ENCODE peak calls at places on chromosomes 2 and 18, in ten cellular contexts. J, Y, N, O, A, M, H, S, E and I are unnamed samples.

GRCh38 chr2:222730346-222731065 is 59.0 kb downstream of the MOGAT1 start:
- DNase-seq in J (no peak), Y (no peak), N (no peak), O (no peak), A (no peak), M (no peak), H (no peak), S (no peak), E (no peak), I (no peak)

GRCh38 chr2:208253518-208254117 is 1.3 kb downstream of the IDH1 start:
- DNase-seq in J (no peak), Y (no peak), N (no peak), O (no peak), A (no peak), M (no peak), H (no peak), S (no peak), E (no peak), I (no peak)

GRCh38 chr2:119734051-119734450 is 25.7 kb upstream of the PTPN4 start:
- DNase-seq in J (no peak), Y (no peak), N (no peak), O (no peak), A (no peak), M (no peak), H (no peak), S (no peak), E (no peak), I (no peak)

GRCh38 chr2:201070966-201071304 is 536 bp downstream of the HYCC2 start:
- DNase-seq in J (no peak), Y (no peak), N (no peak), O (no peak), A (no peak), M (no peak), H (no peak), S (no peak), E (no peak), I (peak; percentile 13)

GRCh38 chr2:241009601-241010530 is 11.4 kb downstream of the SNED1 start:
- DNase-seq in J (no peak), Y (peak; percentile 60), N (peak; percentile 69), O (peak; percentile 66), A (peak; percentile 41), M (peak; percentile 17), H (no peak), S (peak; percentile 81), E (peak; percentile 79), I (peak; percentile 94)

GRCh38 chr2:105671156-105671555 is 73.6 kb upstream of the NCK2 start:
- DNase-seq in J (no peak), Y (no peak), N (peak; percentile 34), O (no peak), A (no peak), M (no peak), H (no peak), S (peak; percentile 86), E (peak; percentile 80), I (no peak)

GRCh38 chr2:200040251-200040650 is 84.9 kb downstream of the MAIP1 start:
- DNase-seq in J (no peak), Y (no peak), N (no peak), O (no peak), A (no peak), M (no peak), H (no peak), S (no peak), E (no peak), I (no peak)

GRCh38 chr2:42844901-42845685 is 52.7 kb upstream of the HAAO start:
- DNase-seq in J (no peak), Y (peak; percentile 74), N (peak; percentile 57), O (no peak), A (peak; percentile 93), M (no peak), H (no peak), S (no peak), E (peak; percentile 68), I (no peak)

GRCh38 chr18:47206945-47207637 is 30.9 kb upstream of the IER3IP1 start:
- DNase-seq in J (no peak), Y (no peak), N (no peak), O (no peak), A (no peak), M (no peak), H (no peak), S (no peak), E (no peak), I (no peak)

GRCh38 chr2:189285962-189286648 is 106.5 kb upstream of the COL5A2 start:
- DNase-seq in J (no peak), Y (peak; percentile 59), N (no peak), O (no peak), A (peak; percentile 89), M (no peak), H (no peak), S (no peak), E (no peak), I (no peak)

GRCh38 chr18:75538727-75539126 is 111.2 kb upstream of the SMIM21 start:
- DNase-seq in J (no peak), Y (no peak), N (no peak), O (no peak), A (peak; percentile 67), M (no peak), H (no peak), S (no peak), E (no peak), I (no peak)

GRCh38 chr2:169141713-169142352 is 72.5 kb downstream of the DHRS9 start:
- DNase-seq in J (peak; percentile 56), Y (peak; percentile 75), N (peak; percentile 80), O (no peak), A (no peak), M (peak; percentile 41), H (peak; percentile 55), S (no peak), E (no peak), I (peak; percentile 48)

GRCh38 chr18:54247488-54248175 is 21.7 kb upstream of the POLI start:
- DNase-seq in J (no peak), Y (no peak), N (no peak), O (no peak), A (no peak), M (no peak), H (no peak), S (no peak), E (no peak), I (no peak)

GRCh38 chr2:134389331-134389835 is 135.5 kb downstream of the MGAT5 start:
- DNase-seq in J (no peak), Y (no peak), N (no peak), O (no peak), A (no peak), M (no peak), H (no peak), S (no peak), E (no peak), I (no peak)

GRCh38 chr2:215410932-215411285 is 25.0 kb downstream of the FN1 start:
- DNase-seq in J (no peak), Y (no peak), N (no peak), O (no peak), A (peak; percentile 90), M (no peak), H (no peak), S (no peak), E (no peak), I (no peak)
- H3K36me3 ChIP-seq in J (no peaks in the 10 kb centered on the region), Y (peaks cover 6% of the 10 kb centered on the region), N (no peaks in the 10 kb centered on the region), O (peaks cover 80% of the 10 kb centered on the region), A (peaks cover 29% of the 10 kb centered on the region), M (no peaks in the 10 kb centered on the region), H (peaks cover 24% of the 10 kb centered on the region), S (peaks cover 26% of the 10 kb centered on the region), E (peaks cover 89% of the 10 kb centered on the region), I (peaks cover 12% of the 10 kb centered on the region)

GRCh38 chr18:60322591-60322990 is 50.0 kb downstream of the MC4R start:
- DNase-seq in J (no peak), Y (no peak), N (no peak), O (no peak), A (no peak), M (no peak), H (no peak), S (no peak), E (no peak), I (no peak)

GRCh38 chr18:60319129-60319528 is 53.4 kb downstream of the MC4R start:
- DNase-seq in J (no peak), Y (no peak), N (no peak), O (no peak), A (no peak), M (no peak), H (no peak), S (no peak), E (no peak), I (no peak)
- H3K4me3 ChIP-seq in J (no peak overlapping the region), Y (no peak overlapping the region), N (no peak overlapping the region), O (no peak overlapping the region), A (no peak overlapping the region), M (no peak overlapping the region), H (no peak overlapping the region), S (no peak overlapping the region), E (no peak overlapping the region), I (no peak overlapping the region)

DNA sequence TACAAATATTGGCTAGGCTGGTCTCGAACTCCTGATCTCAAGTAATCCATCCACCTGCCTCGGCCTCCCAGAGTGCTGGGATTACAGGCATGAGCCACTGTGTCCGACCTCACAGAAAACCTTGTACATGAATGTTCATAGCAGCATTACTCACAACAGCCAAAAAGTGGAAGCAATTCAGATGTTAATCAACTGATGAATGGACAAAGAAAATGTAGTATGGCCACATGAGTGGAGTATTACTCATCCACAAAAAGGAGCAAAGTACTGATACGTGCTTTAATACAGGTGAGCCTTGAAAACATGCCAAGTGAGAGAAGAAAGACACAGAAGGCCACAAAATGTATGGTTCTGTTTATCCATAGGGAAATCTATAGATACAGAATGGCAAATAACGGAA is 20.6 kb downstream of the CEP192 start:
- DNase-seq in J (no peak), Y (no peak), N (no peak), O (no peak), A (no peak), M (no peak), H (no peak), S (no peak), E (no peak), I (no peak)
- H3K36me3 ChIP-seq in J (peaks cover 35% of the 10 kb centered on the region), Y (no peaks in the 10 kb centered on the region), N (no peaks in the 10 kb centered on the region), O (peaks cover 86% of the 10 kb centered on the region), A (peaks cover 8% of the 10 kb centered on the region), M (no peaks in the 10 kb centered on the region), H (peaks cover 22% of the 10 kb centered on the region), S (peaks cover 3% of the 10 kb centered on the region), E (peaks cover 50% of the 10 kb centered on the region), I (peaks cover 18% of the 10 kb centered on the region)

GRCh38 chr2:8767324-8767723 is 70.1 kb downstream of the KIDINS220 start:
- DNase-seq in J (no peak), Y (no peak), N (no peak), O (no peak), A (no peak), M (no peak), H (no peak), S (no peak), E (no peak), I (no peak)

GRCh38 chr2:8756230-8756629 is 74.4 kb downstream of the ID2 start:
- DNase-seq in J (no peak), Y (no peak), N (no peak), O (no peak), A (no peak), M (no peak), H (no peak), S (no peak), E (no peak), I (no peak)

DNA sequence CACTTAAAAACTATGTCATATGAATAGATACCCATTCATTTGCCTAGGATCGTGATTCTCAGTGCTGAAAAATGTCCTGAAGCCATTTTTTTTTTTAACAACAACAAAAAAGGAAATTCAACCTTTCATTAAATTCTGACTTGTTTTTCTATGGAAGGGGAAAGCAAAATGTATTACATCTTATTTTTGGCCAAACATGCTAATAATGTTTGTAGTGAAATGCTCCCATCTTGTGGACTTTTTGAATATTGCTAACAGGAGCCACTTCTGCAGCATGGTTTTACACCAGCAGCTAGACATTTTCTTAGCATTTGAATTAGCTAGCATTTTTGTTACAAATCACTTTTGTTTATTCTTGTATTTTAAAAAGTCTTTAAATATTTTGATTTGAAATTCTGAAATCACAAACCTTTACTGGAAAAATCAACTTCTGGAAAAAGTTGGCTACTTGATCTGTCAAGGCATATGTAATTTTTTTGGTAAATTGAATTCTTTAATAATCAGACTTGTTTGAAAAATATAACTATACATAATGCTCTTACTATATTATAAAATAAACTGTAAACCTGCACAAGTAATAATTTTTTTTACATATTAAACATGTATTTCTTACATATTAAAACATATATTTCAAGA is 75.8 kb downstream of the KIDINS220 start:
- DNase-seq in J (no peak), Y (peak; percentile 37), N (no peak), O (no peak), A (no peak), M (no peak), H (peak; percentile 35), S (no peak), E (no peak), I (peak; percentile 26)
- H3K4me3 ChIP-seq in J (no peak overlapping the region), Y (no peak overlapping the region), N (no peak overlapping the region), O (no peak overlapping the region), A (no peak overlapping the region), M (no peak overlapping the region), H (no peak overlapping the region), S (no peak overlapping the region), E (no peak overlapping the region), I (no peak overlapping the region)